ENCODE peak calls at places on chromosomes 12 and 14, in ten cellular contexts. O is NCI-H774; L is stimulated activated CD8-positive, alpha-beta memory T cell treated with anti-CD3 and anti-CD28 coated beads, Interleukin-7, amount 100 ng/mL, for 1 hour; M is CD8-positive, alpha-beta T cell; C is AG09309; B is caudate nucleus; W is stimulated activated CD4-positive, alpha-beta T cell treated with anti-CD3 and anti-CD28 coated beads, TNF-alpha, amount 100 ng/mL, for 4 hours; A is CMK; F is iris pigment epithelial cell; Z is Peyer's patch. T is an unnamed sample.

GRCh38 chr12:95970905-95971304 is 25.2 kb downstream of the HAL start:
- DNase-seq in L (no peak), M (no peak), F (no peak), C (no peak), B (no peak), O (no peak), Z (no peak), W (no peak), A (no peak), T (no peak)

GRCh38 chr12:49838973-49839633 is 3.8 kb downstream of the BCDIN3D start:
- DNase-seq in W (no peak), Z (no peak), F (peak), C (no peak), M (no peak), L (no peak), B (no peak), A (no peak), O (no peak), T (no peak)

GRCh38 chr14:20935303-20935984 is 19.8 kb upstream of the RNASE2 start:
- DNase-seq in L (no peak), F (no peak), A (no peak), O (no peak), C (no peak), Z (no peak), B (no peak), W (no peak), M (no peak), T (no peak)

GRCh38 chr14:103739793-103740501 is 24.3 kb downstream of the ZFYVE21 start:
- DNase-seq in Z (peak), O (no peak), F (no peak), W (no peak), L (no peak), A (no peak), M (no peak), C (no peak), B (no peak), T (no peak)

GRCh38 chr12:96719671-96720362 is 187.2 kb upstream of the NEDD1 start:
- DNase-seq in A (no peak), B (no peak), W (no peak), L (no peak), O (peak), F (peak), M (no peak), Z (no peak), C (no peak), T (peak)

GRCh38 chr12:126482238-126482889 is 1417.1 kb downstream of the AACS start:
- DNase-seq in L (no peak), Z (no peak), A (no peak), F (no peak), C (no peak), B (no peak), W (no peak), O (no peak), M (no peak), T (no peak)

GRCh38 chr12:71009414-71010142 is 89.0 kb upstream of the PTPRR start:
- DNase-seq in A (no peak), W (no peak), M (no peak), F (no peak), B (no peak), O (no peak), C (no peak), L (no peak), Z (no peak), T (no peak)

GRCh38 chr12:58349161-58349560 is 407.8 kb downstream of the ATP23 start:
- DNase-seq in B (no peak), A (no peak), L (no peak), O (no peak), F (no peak), Z (no peak), C (no peak), W (no peak), M (no peak), T (no peak)

GRCh38 chr12:123807670-123808069 is 45.6 kb downstream of the DNAH10 start:
- DNase-seq in M (no peak), L (no peak), B (no peak), Z (no peak), A (no peak), C (no peak), F (no peak), W (no peak), O (no peak), T (no peak)

GRCh38 chr14:87489196-87489819 is 503.7 kb downstream of the GALC start:
- DNase-seq in M (no peak), A (no peak), L (no peak), Z (no peak), C (no peak), F (no peak), B (no peak), O (no peak), W (no peak), T (no peak)

GRCh38 chr14:74973003-74973614 is 17.7 kb upstream of the PGF start:
- DNase-seq in W (no peak), C (no peak), B (no peak), M (peak), F (peak), A (no peak), L (no peak), O (no peak), Z (peak), T (no peak)

GRCh38 chr12:50105913-50106450 is 2.2 kb downstream of the GPD1 start:
- DNase-seq in L (no peak), M (no peak), W (no peak), B (no peak), C (no peak), O (no peak), Z (no peak), A (no peak), F (no peak), T (no peak)

GRCh38 chr12:118377891-118378470 is 1.6 kb downstream of the SUDS3 start:
- DNase-seq in Z (peak), C (no peak), W (peak), B (no peak), F (peak), L (peak), O (peak), A (peak), M (peak), T (no peak)

GRCh38 chr12:116434155-116435065 is 124.8 kb upstream of the MAP1LC3B2 start:
- DNase-seq in A (peak), C (peak), L (no peak), B (no peak), W (no peak), O (no peak), Z (peak), M (no peak), F (peak), T (no peak)

GRCh38 chr12:131850856-131851559 is 22.8 kb downstream of the MMP17 start:
- DNase-seq in A (no peak), C (no peak), M (no peak), W (no peak), Z (peak), B (no peak), L (no peak), O (no peak), F (peak), T (no peak)

GRCh38 chr12:108613548-108613947 is 15.7 kb upstream of the TMEM119 start:
- DNase-seq in B (no peak), Z (no peak), F (no peak), O (no peak), L (no peak), M (no peak), A (no peak), C (no peak), W (no peak), T (no peak)